ENCODE peak calls at places on chromosomes 3 and 15, in seven cellular contexts. A is AG08396, P is GM23248, W is Peyer's patch, Z is DMS153, X is iPS-NIHi11, C is OCI-LY7. T is an unnamed sample.

GRCh38 chr15:80906159-80906775 is 83.4 kb downstream of the MESD start:
- DNase-seq in P (peak; percentile 46), X (peak; percentile 69), A (peak; percentile 25), Z (peak; percentile 75), C (no peak), W (no peak), T (no peak)

GRCh38 chr3:113698891-113699465 is 2.5 kb upstream of the USF3 start:
- DNase-seq in A (peak; percentile 34), P (peak; percentile 57), C (no peak), X (peak; percentile 45), W (peak; percentile 75), Z (no peak), T (no peak)

GRCh38 chr3:72663429-72663828 is 184.8 kb downstream of the SHQ1 start:
- DNase-seq in X (no peak), C (no peak), W (no peak), Z (peak; percentile 82), A (no peak), P (peak; percentile 68), T (no peak)

GRCh38 chr15:64938192-64938591 is 26.5 kb downstream of the ANKDD1A start:
- DNase-seq in X (no peak), Z (no peak), C (peak; percentile 22), P (no peak), W (no peak), A (no peak), T (no peak)

GRCh38 chr3:38371541-38372213 is 25.1 kb downstream of the XYLB start:
- DNase-seq in C (no peak), X (no peak), A (no peak), P (no peak), Z (no peak), W (no peak), T (no peak)

GRCh38 chr3:81242871-81243270 is 518.6 kb downstream of the GBE1 start:
- DNase-seq in A (no peak), P (peak; percentile 48), C (peak; percentile 1), W (no peak), Z (no peak), X (no peak), T (no peak)

GRCh38 chr15:73766598-73766997 is 13.4 kb upstream of the INSYN1 start:
- DNase-seq in P (no peak), C (no peak), A (no peak), Z (no peak), W (no peak), X (no peak), T (no peak)

GRCh38 chr3:114569186-114569585 is 275.4 kb downstream of the TIGIT start:
- DNase-seq in A (no peak), C (no peak), X (no peak), Z (no peak), W (no peak), P (no peak), T (no peak)

GRCh38 chr15:35218215-35218614 is 133.1 kb upstream of the NANOGP8 start:
- DNase-seq in C (no peak), A (no peak), Z (no peak), X (no peak), P (no peak), W (no peak), T (no peak)

GRCh38 chr15:35784745-35785144 is 238.8 kb upstream of the DPH6 start:
- DNase-seq in P (no peak), C (no peak), Z (peak; percentile 72), W (no peak), X (peak; percentile 8), A (no peak), T (no peak)

GRCh38 chr3:17974206-17974841 is 231.9 kb upstream of the TBC1D5 start:
- DNase-seq in W (no peak), C (peak; percentile 11), P (peak; percentile 12), Z (no peak), X (no peak), A (no peak), T (no peak)

GRCh38 chr3:186971578-186971977 is 41.3 kb downstream of the ST6GAL1 start:
- DNase-seq in W (no peak), A (no peak), P (no peak), C (no peak), Z (no peak), X (no peak), T (no peak)

GRCh38 chr15:77748078-77749064 is 115.7 kb upstream of the LINGO1 start:
- DNase-seq in X (peak; percentile 31), Z (no peak), A (no peak), C (no peak), W (no peak), P (no peak), T (no peak)

GRCh38 chr3:87320748-87321634 is 44.6 kb upstream of the POU1F1 start:
- DNase-seq in A (no peak), C (no peak), W (no peak), P (no peak), X (no peak), Z (no peak), T (no peak)

GRCh38 chr15:41559489-41560177 is 621 bp downstream of the TYRO3 start:
- DNase-seq in P (peak; percentile 38), X (peak; percentile 37), Z (no peak), C (no peak), A (peak; percentile 47), W (no peak), T (no peak)

GRCh38 chr15:101288905-101289513 is 6.0 kb downstream of the SNRPA1 start:
- DNase-seq in A (peak; percentile 64), X (no peak), Z (no peak), W (no peak), C (peak; percentile 76), P (peak; percentile 80), T (no peak)

GRCh38 chr3:55466526-55466925 is 20.6 kb downstream of the WNT5A start:
- DNase-seq in W (no peak), Z (no peak), P (no peak), A (no peak), C (no peak), X (no peak), T (no peak)

GRCh38 chr15:74976159-74976558 is 19.2 kb upstream of the SCAMP5 start:
- DNase-seq in W (no peak), X (no peak), A (no peak), P (no peak), Z (no peak), C (no peak), T (no peak)

GRCh38 chr3:56536735-56537134 is 20.2 kb upstream of the CCDC66 start:
- DNase-seq in Z (no peak), P (no peak), W (no peak), C (no peak), A (no peak), X (no peak), T (no peak)

GRCh38 chr3:126312326-126312725 is 44.9 kb downstream of the KLF15 start:
- DNase-seq in X (no peak), A (no peak), Z (no peak), C (no peak), P (no peak), W (no peak), T (no peak)

GRCh38 chr3:194095464-194095863 is 40.5 kb upstream of the HES1 start:
- DNase-seq in C (peak; percentile 38), P (no peak), X (no peak), Z (peak; percentile 30), A (no peak), W (no peak), T (peak; percentile 56)

GRCh38 chr3:46926039-46926438 is 48.5 kb downstream of the PTH1R start:
- DNase-seq in C (no peak), A (peak; percentile 52), P (peak; percentile 67), Z (no peak), W (peak; percentile 56), X (no peak), T (no peak)

GRCh38 chr15:98413973-98414546 is 234.3 kb upstream of the IGF1R start:
- DNase-seq in C (no peak), P (peak; percentile 27), X (no peak), W (no peak), Z (no peak), A (no peak), T (peak; percentile 28)

GRCh38 chr3:30042274-30042859 is 564.0 kb upstream of the TGFBR2 start:
- DNase-seq in X (peak; percentile 56), P (peak; percentile 76), W (no peak), C (peak; percentile 57), A (peak; percentile 54), Z (no peak), T (peak; percentile 22)

GRCh38 chr3:127632035-127632434 is 3.0 kb downstream of the PODXL2 start:
- DNase-seq in X (no peak), P (no peak), W (no peak), A (no peak), Z (no peak), C (no peak), T (no peak)

GRCh38 chr15:78842519-78842918 is 30.2 kb upstream of the MORF4L1 start:
- DNase-seq in W (no peak), P (no peak), C (peak; percentile 52), Z (no peak), A (no peak), X (no peak), T (no peak)

GRCh38 chr3:23547905-23548304 is 257.9 kb upstream of the UBE2E1 start:
- DNase-seq in Z (no peak), P (no peak), C (no peak), A (no peak), X (no peak), W (no peak), T (no peak)

GRCh38 chr3:46866720-46867549 is 3.7 kb upstream of the MYL3 start:
- DNase-seq in X (peak; percentile 85), W (peak; percentile 83), P (peak; percentile 64), C (peak; percentile 69), A (peak; percentile 85), Z (no peak), T (peak; percentile 88)

GRCh38 chr3:86960551-86960950 is 30.4 kb downstream of the VGLL3 start:
- DNase-seq in C (no peak), A (no peak), W (no peak), Z (no peak), P (peak; percentile 60), X (no peak), T (no peak)

GRCh38 chr15:95284933-95285401 is 1045.5 kb upstream of the NR2F2 start:
- DNase-seq in Z (no peak), A (peak; percentile 22), X (no peak), P (peak; percentile 48), C (no peak), W (no peak), T (no peak)

GRCh38 chr3:12468276-12468675 is 16.0 kb upstream of the TSEN2 start:
- DNase-seq in Z (no peak), W (no peak), X (no peak), A (no peak), C (no peak), P (no peak), T (no peak)